ENCODE peak calls at places on chromosomes 4 and X, in seven cellular contexts. X is EL, G is lower leg skin, Q is HTR-8/SVneo, O is HFFc6, Z is IMR-90, C is left cardiac atrium. E is an unnamed sample.

GRCh38 chr4:153151535-153152452 is 52.4 kb upstream of the TRIM2 start:
- DNase-seq in G (no peak), O (no peak), Z (peak; percentile 28), C (peak; percentile 32), X (no peak), Q (no peak), E (peak; percentile 65)

GRCh38 chrX:22952011-22952410 is 47.7 kb upstream of the DDX53 start:
- DNase-seq in C (no peak), G (no peak), O (no peak), Q (peak; percentile 28), X (peak; percentile 47), Z (peak; percentile 51), E (peak; percentile 43)

GRCh38 chr4:159946983-159947645 is 844.2 kb downstream of the RAPGEF2 start:
- DNase-seq in X (peak; percentile 42), G (no peak), C (no peak), Z (peak; percentile 45), Q (peak; percentile 35), O (peak; percentile 39), E (peak; percentile 73)

GRCh38 chr4:118869808-118870342 is 18.8 kb upstream of the SYNPO2 start:
- DNase-seq in G (no peak), O (peak; percentile 27), Q (no peak), X (peak; percentile 55), C (no peak), Z (peak; percentile 63), E (no peak)

GRCh38 chr4:95465010-95465409 is 83.8 kb downstream of the UNC5C start:
- DNase-seq in X (no peak), Q (peak; percentile 1), G (no peak), Z (no peak), O (no peak), C (no peak), E (no peak)

GRCh38 chr4:158802914-158803313 is 34.1 kb downstream of the FNIP2 start:
- DNase-seq in Q (no peak), X (no peak), O (no peak), Z (no peak), C (no peak), G (no peak), E (no peak)

GRCh38 chr4:171169396-171169795 is 643.8 kb upstream of the GALNTL6 start:
- DNase-seq in X (no peak), Q (no peak), O (no peak), G (no peak), C (no peak), Z (no peak), E (no peak)

GRCh38 chr4:147733614-147734344 is 1.9 kb downstream of the ARHGAP10 start:
- DNase-seq in X (peak; percentile 66), Q (no peak), C (no peak), G (peak; percentile 26), O (no peak), Z (peak; percentile 58), E (peak; percentile 26)

GRCh38 chrX:18360867-18361266 is 6.4 kb upstream of the SCML2 start:
- DNase-seq in C (no peak), Z (peak; percentile 12), X (peak; percentile 8), G (no peak), Q (no peak), O (peak; percentile 28), E (peak; percentile 12)

GRCh38 chr4:83589283-83589682 is 53.4 kb downstream of the GPAT3 start:
- DNase-seq in G (no peak), X (no peak), Q (no peak), C (no peak), O (no peak), Z (no peak), E (no peak)

GRCh38 chr4:56787380-56787779 is 34.1 kb downstream of the SPINK2 start:
- DNase-seq in Q (no peak), X (no peak), G (no peak), Z (no peak), O (no peak), C (no peak), E (no peak)

GRCh38 chr4:40046311-40046980 is 10.2 kb upstream of the N4BP2 start:
- DNase-seq in G (no peak), C (peak; percentile 57), X (peak; percentile 34), Q (peak; percentile 51), O (peak; percentile 8), Z (peak; percentile 64), E (no peak)

GRCh38 chr4:48131736-48132135 is 2.3 kb downstream of the TXK start:
- DNase-seq in Z (no peak), O (no peak), C (no peak), Q (no peak), G (no peak), X (no peak), E (no peak)

GRCh38 chrX:12901486-12901885 is 4.9 kb upstream of the TLR8 start:
- DNase-seq in C (peak; percentile 59), Z (peak; percentile 39), Q (peak; percentile 67), X (peak; percentile 46), O (peak; percentile 2), G (peak; percentile 42), E (peak; percentile 18)

GRCh38 chr4:55838356-55838755 is 15.1 kb upstream of the EXOC1 start:
- DNase-seq in Q (no peak), X (peak; percentile 55), C (no peak), O (no peak), G (no peak), Z (peak; percentile 5), E (no peak)

GRCh38 chrX:38860106-38861013 is 59.1 kb downstream of the MID1IP1 start:
- DNase-seq in G (no peak), Z (no peak), C (no peak), O (no peak), Q (no peak), X (no peak), E (no peak)

GRCh38 chr4:55876387-55876786 is 22.9 kb downstream of the EXOC1 start:
- DNase-seq in Z (no peak), X (no peak), C (no peak), O (no peak), Q (no peak), G (no peak), E (no peak)

GRCh38 chr4:176425035-176425434 is 105.3 kb downstream of the SPCS3 start:
- DNase-seq in X (peak; percentile 50), G (no peak), Q (no peak), O (no peak), C (no peak), Z (peak; percentile 24), E (peak; percentile 55)

GRCh38 chr4:186946682-186947294 is 223.1 kb upstream of the FAT1 start:
- DNase-seq in Q (peak; percentile 64), X (peak; percentile 16), O (no peak), Z (peak; percentile 34), C (no peak), G (no peak), E (peak; percentile 51)

GRCh38 chrX:17682259-17682658 is 55.0 kb upstream of the SCML1 start:
- DNase-seq in G (no peak), Q (no peak), O (no peak), X (no peak), Z (no peak), C (no peak), E (no peak)

GRCh38 chr4:140296335-140296753 is 77.1 kb upstream of the SCOC start:
- DNase-seq in Q (peak; percentile 45), Z (peak; percentile 89), C (peak; percentile 51), O (peak; percentile 91), G (peak; percentile 85), X (peak; percentile 91), E (peak; percentile 70)

GRCh38 chrX:41468647-41469323 is 21.6 kb downstream of the NYX start:
- DNase-seq in Z (peak; percentile 22), G (no peak), X (no peak), C (no peak), O (no peak), Q (no peak), E (no peak)

GRCh38 chrX:136130931-136131843 is 16.1 kb upstream of the FHL1 start:
- DNase-seq in X (peak; percentile 82), G (no peak), Q (peak; percentile 11), C (no peak), Z (peak; percentile 82), O (peak; percentile 88), E (no peak)

GRCh38 chr4:112075129-112075753 is 70.0 kb upstream of the FAM241A start:
- DNase-seq in C (no peak), Z (peak; percentile 66), X (peak; percentile 63), O (peak; percentile 61), G (no peak), Q (peak; percentile 21), E (peak; percentile 64)

GRCh38 chr4:79823148-79823763 is 249.8 kb downstream of the ANTXR2 start:
- DNase-seq in O (peak; percentile 44), X (no peak), Z (peak; percentile 58), G (no peak), Q (no peak), C (peak; percentile 19), E (no peak)

GRCh38 chrX:13489451-13489850 is 80.0 kb upstream of the EGFL6 start:
- DNase-seq in C (peak; percentile 63), Z (peak; percentile 38), Q (no peak), G (peak; percentile 75), X (peak; percentile 51), O (peak; percentile 18), E (peak; percentile 73)

GRCh38 chr4:93693141-93693540 is 135.4 kb upstream of the ATOH1 start:
- DNase-seq in X (no peak), Z (no peak), O (no peak), C (no peak), G (no peak), Q (no peak), E (no peak)

GRCh38 chrX:87006561-87006960 is 511.0 kb upstream of the KLHL4 start:
- DNase-seq in X (no peak), Q (no peak), O (no peak), Z (no peak), C (no peak), G (no peak), E (no peak)

GRCh38 chr4:103168993-103169392 is 29.1 kb downstream of the CENPE start:
- DNase-seq in G (no peak), O (peak; percentile 1), Z (no peak), Q (no peak), C (no peak), X (no peak), E (no peak)

GRCh38 chr4:184019667-184020665 is 114.9 kb downstream of the STOX2 start:
- DNase-seq in Z (no peak), O (no peak), Q (no peak), G (no peak), C (no peak), X (no peak), E (no peak)

GRCh38 chrX:19554786-19555185 is 39.5 kb upstream of the MAP3K15 start:
- DNase-seq in C (no peak), G (no peak), X (peak; percentile 48), O (peak; percentile 61), Z (peak; percentile 83), Q (no peak), E (no peak)

GRCh38 chr4:77821775-77822174 is 2.6 kb upstream of the CNOT6L start:
- DNase-seq in X (no peak), G (no peak), O (no peak), Q (no peak), Z (no peak), C (no peak), E (no peak)

GRCh38 chr4:118969359-118969758 is 80.7 kb downstream of the SYNPO2 start:
- DNase-seq in O (peak; percentile 60), Z (peak; percentile 82), Q (peak; percentile 33), G (peak; percentile 68), X (peak; percentile 66), C (peak; percentile 45), E (peak; percentile 68)

GRCh38 chr4:125179727-125180126 is 135.0 kb upstream of the FAT4 start:
- DNase-seq in C (no peak), G (no peak), Q (no peak), O (no peak), Z (no peak), X (no peak), E (no peak)

GRCh38 chr4:6893449-6894085 is 16.1 kb upstream of the TBC1D14 start:
- DNase-seq in O (no peak), G (no peak), C (no peak), X (no peak), Q (no peak), Z (peak; percentile 86), E (peak; percentile 52)

GRCh38 chr4:8069102-8069752 is 89.4 kb downstream of the ABLIM2 start:
- DNase-seq in Q (no peak), C (no peak), G (no peak), O (no peak), X (no peak), Z (no peak), E (no peak)

GRCh38 chr4:39528056-39528465 is 822 bp upstream of the UGDH start:
- DNase-seq in G (peak; percentile 75), C (peak; percentile 91), X (peak; percentile 92), Z (peak; percentile 82), Q (no peak), O (peak; percentile 86), E (peak; percentile 79)

GRCh38 chr4:7233601-7234000 is 41.3 kb downstream of the SORCS2 start:
- DNase-seq in C (no peak), O (no peak), Q (no peak), X (no peak), G (no peak), Z (no peak), E (no peak)

E was measured in ACHN.